ENCODE peak calls at places on chromosomes 12 and 14, in eight cellular contexts. A is stomach, E is kidney epithelial cell, S is ovary, X is cardiac muscle cell, V is omental fat pad, K is psoas muscle, H is A549. G is an unnamed sample.

GRCh38 chr12:47843226-47843980 is 23.7 kb upstream of the HDAC7 start:
- DNase-seq in A (no peak), E (no peak), S (no peak), X (no peak), V (no peak), K (no peak), H (no peak), G (no peak)

GRCh38 chr12:30909721-30910350 is 16.7 kb upstream of the TSPAN11 start:
- DNase-seq in A (no peak), E (no peak), S (no peak), X (no peak), V (no peak), K (no peak), H (no peak), G (no peak)

GRCh38 chr12:111034911-111035577 is 114.7 kb upstream of the MYL2 start:
- DNase-seq in A (no peak), E (no peak), S (no peak), X (no peak), V (no peak), K (no peak), H (peak), G (no peak)

GRCh38 chr14:21050597-21050996 is 7.0 kb upstream of the RNASE8 start:
- DNase-seq in A (no peak), E (no peak), S (no peak), X (no peak), V (no peak), K (no peak), H (no peak), G (no peak)

GRCh38 chr12:6461401-6462233 is 8.9 kb downstream of the VAMP1 start:
- DNase-seq in A (peak), E (no peak), S (no peak), X (no peak), V (no peak), K (no peak), H (no peak), G (peak)

GRCh38 chr14:100568164-100568997 is 18.8 kb downstream of the BEGAIN start:
- DNase-seq in A (no peak), E (no peak), S (no peak), X (no peak), V (no peak), K (no peak), H (no peak), G (no peak)

GRCh38 chr12:129789921-129790320 is 113.9 kb downstream of the TMEM132D start:
- DNase-seq in A (no peak), E (no peak), S (no peak), X (no peak), V (no peak), K (no peak), H (no peak), G (no peak)

GRCh38 chr12:106138646-106139421 is at the start of gene NUAK1:
- DNase-seq in A (peak), E (no peak), S (peak), X (peak), V (no peak), K (peak), H (peak), G (no peak)

GRCh38 chr12:120228291-120229070 is 27.6 kb upstream of the RPLP0 start:
- DNase-seq in A (peak), E (no peak), S (peak), X (peak), V (peak), K (peak), H (peak), G (peak)

GRCh38 chr12:2739832-2740641 is 54.7 kb upstream of the FKBP4 start:
- DNase-seq in A (peak), E (no peak), S (no peak), X (peak), V (no peak), K (no peak), H (no peak), G (no peak)

GRCh38 chr14:51627313-51627712 is 24.4 kb upstream of the FRMD6 start:
- DNase-seq in A (no peak), E (no peak), S (no peak), X (no peak), V (no peak), K (no peak), H (no peak), G (no peak)

GRCh38 chr14:74841230-74842207 is 34.4 kb downstream of the PROX2 start:
- DNase-seq in A (no peak), E (no peak), S (no peak), X (no peak), V (no peak), K (no peak), H (no peak), G (no peak)

GRCh38 chr12:120167529-120168095 is 26.9 kb downstream of the GCN1 start:
- DNase-seq in A (no peak), E (no peak), S (no peak), X (no peak), V (no peak), K (no peak), H (no peak), G (no peak)

GRCh38 chr12:130144256-130144655 is 18.0 kb upstream of the FZD10 start:
- DNase-seq in A (no peak), E (no peak), S (no peak), X (no peak), V (no peak), K (no peak), H (no peak), G (no peak)

GRCh38 chr14:72714871-72715214 is 179.1 kb downstream of the DPF3 start:
- DNase-seq in A (no peak), E (no peak), S (peak), X (no peak), V (no peak), K (peak), H (no peak), G (no peak)

GRCh38 chr12:124992874-124993567 is 424 bp upstream of the BRI3BP start:
- DNase-seq in A (peak), E (peak), S (no peak), X (peak), V (no peak), K (no peak), H (peak), G (no peak)

GRCh38 chr14:103260629-103261124 is 73.4 kb upstream of the EIF5 start:
- DNase-seq in A (peak), E (no peak), S (peak), X (peak), V (no peak), K (peak), H (peak), G (no peak)

GRCh38 chr14:93059917-93060545 is 55.7 kb downstream of the ITPK1 start:
- DNase-seq in A (no peak), E (no peak), S (peak), X (no peak), V (no peak), K (no peak), H (no peak), G (no peak)

GRCh38 chr12:132610896-132611602 is 667 bp upstream of the LRCOL1 start:
- DNase-seq in A (no peak), E (no peak), S (no peak), X (no peak), V (no peak), K (no peak), H (no peak), G (no peak)

GRCh38 chr12:3214508-3215365 is 137.6 kb downstream of the TSPAN9 start:
- DNase-seq in A (no peak), E (no peak), S (no peak), X (no peak), V (no peak), K (no peak), H (no peak), G (no peak)

GRCh38 chr12:53046655-53047220 is 3.1 kb upstream of the TNS2 start:
- DNase-seq in A (peak), E (no peak), S (peak), X (peak), V (no peak), K (peak), H (peak), G (peak)

GRCh38 chr12:121713257-121714155 is 954 bp downstream of the TMEM120B start:
- DNase-seq in A (no peak), E (no peak), S (peak), X (peak), V (no peak), K (peak), H (no peak), G (no peak)

GRCh38 chr12:61991663-61992062 is 268.5 kb upstream of the USP15 start:
- DNase-seq in A (no peak), E (no peak), S (no peak), X (no peak), V (no peak), K (no peak), H (no peak), G (no peak)

GRCh38 chr14:83478741-83479140 is 1945.1 kb upstream of the SEL1L start:
- DNase-seq in A (no peak), E (no peak), S (no peak), X (peak), V (no peak), K (no peak), H (no peak), G (no peak)

DNA sequence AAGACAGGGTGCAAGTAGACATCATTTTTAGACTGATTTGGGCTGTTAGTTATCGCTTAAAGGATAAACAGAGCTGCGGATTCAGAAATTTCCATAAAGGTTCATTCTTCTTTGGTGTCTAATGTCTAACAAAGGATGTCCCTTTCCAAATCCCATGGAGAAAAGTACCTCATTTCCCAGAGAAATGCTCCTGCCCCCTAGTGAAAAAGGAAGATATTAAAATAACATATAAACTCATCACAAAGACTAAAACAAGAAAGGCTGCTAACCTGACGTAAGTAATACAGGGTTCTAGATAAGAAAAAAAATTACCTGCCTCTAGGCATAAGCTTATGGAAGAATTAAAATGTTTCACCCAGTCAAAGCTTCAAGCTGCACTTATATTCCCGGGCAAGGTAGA is 22.8 kb downstream of the ARMH4 start:
- DNase-seq in A (no peak), E (no peak), S (no peak), X (no peak), V (no peak), K (no peak), H (peak), G (no peak)
- TF ChIP-seq CTCF in A (no peak), E (no peak), S (no peak), X (peak), V (no peak), K (no peak), H (peak), G (no peak)

GRCh38 chr14:64765740-64766302 is 61.6 kb downstream of the PLEKHG3 start:
- DNase-seq in A (no peak), E (no peak), S (peak), X (no peak), V (no peak), K (no peak), H (no peak), G (no peak)

GRCh38 chr14:64764641-64765520 is 60.7 kb downstream of the PLEKHG3 start:
- DNase-seq in A (peak), E (no peak), S (peak), X (peak), V (no peak), K (peak), H (peak), G (peak)

GRCh38 chr14:64762044-64763034 is 58.1 kb downstream of the PLEKHG3 start:
- DNase-seq in A (peak), E (peak), S (peak), X (peak), V (peak), K (peak), H (peak), G (no peak)

GRCh38 chr14:64763089-64763782 is 59.0 kb downstream of the PLEKHG3 start:
- DNase-seq in A (no peak), E (no peak), S (peak), X (no peak), V (no peak), K (no peak), H (no peak), G (no peak)

GRCh38 chr14:64763801-64764511 is 59.7 kb downstream of the PLEKHG3 start:
- DNase-seq in A (no peak), E (no peak), S (peak), X (peak), V (no peak), K (no peak), H (no peak), G (no peak)
- TF ChIP-seq CTCF in A (no peak), E (peak), S (no peak), X (peak), V (no peak), K (no peak), H (peak), G (no peak)

GRCh38 chr14:23548351-23549318 is 2.9 kb downstream of the ZFHX2 start:
- DNase-seq in A (no peak), E (no peak), S (no peak), X (peak), V (no peak), K (no peak), H (no peak), G (no peak)
- TF ChIP-seq CTCF in A (no peak), E (no peak), S (no peak), X (no peak), V (no peak), K (no peak), H (no peak), G (no peak)

DNA sequence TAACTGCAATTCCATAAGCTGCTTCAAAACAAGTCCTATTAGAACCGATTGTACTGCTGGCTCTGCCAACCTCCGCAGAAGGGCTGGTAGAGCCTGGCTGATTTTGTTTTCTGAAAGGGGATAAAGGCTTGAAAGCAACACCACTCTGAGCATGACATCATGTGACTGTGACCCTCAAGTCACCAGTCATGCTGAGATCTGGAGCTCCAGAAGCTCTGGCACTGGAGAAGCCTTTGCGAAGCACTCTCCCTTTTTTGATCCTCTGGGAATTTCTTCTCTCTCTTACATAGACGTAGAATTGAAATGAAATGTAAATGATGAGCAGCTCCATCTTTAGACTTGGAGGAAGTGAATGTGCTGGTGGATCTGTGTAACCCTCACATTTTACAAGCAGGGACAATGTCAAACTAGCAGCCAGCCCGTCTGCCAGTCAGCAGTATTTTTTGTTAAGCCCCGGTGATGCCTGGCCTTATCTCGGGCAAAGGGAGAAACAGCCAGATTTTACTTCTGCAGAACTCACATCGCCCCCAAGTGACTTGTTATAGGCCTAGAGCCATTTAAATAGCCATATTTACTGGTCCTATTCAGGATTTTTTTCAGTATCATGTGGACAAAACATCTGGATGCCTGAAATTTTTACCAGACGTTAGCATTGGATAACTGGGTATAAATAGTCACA is 112.1 kb upstream of the NPAS3 start:
- DNase-seq in A (no peak), E (no peak), S (no peak), X (peak), V (no peak), K (no peak), H (no peak), G (no peak)
- TF ChIP-seq CTCF in A (no peak), E (no peak), S (no peak), X (peak), V (no peak), K (no peak), H (no peak), G (no peak)

GRCh38 chr12:87272846-87273245 is 756.4 kb downstream of the C12orf50 start:
- DNase-seq in A (no peak), E (no peak), S (no peak), X (no peak), V (no peak), K (no peak), H (no peak), G (no peak)

GRCh38 chr12:87270894-87271293 is 758.3 kb downstream of the C12orf50 start:
- DNase-seq in A (no peak), E (peak), S (no peak), X (peak), V (no peak), K (no peak), H (no peak), G (no peak)

GRCh38 chr12:87280356-87280755 is 748.8 kb downstream of the C12orf50 start:
- DNase-seq in A (no peak), E (no peak), S (no peak), X (no peak), V (no peak), K (no peak), H (no peak), G (no peak)

DNA sequence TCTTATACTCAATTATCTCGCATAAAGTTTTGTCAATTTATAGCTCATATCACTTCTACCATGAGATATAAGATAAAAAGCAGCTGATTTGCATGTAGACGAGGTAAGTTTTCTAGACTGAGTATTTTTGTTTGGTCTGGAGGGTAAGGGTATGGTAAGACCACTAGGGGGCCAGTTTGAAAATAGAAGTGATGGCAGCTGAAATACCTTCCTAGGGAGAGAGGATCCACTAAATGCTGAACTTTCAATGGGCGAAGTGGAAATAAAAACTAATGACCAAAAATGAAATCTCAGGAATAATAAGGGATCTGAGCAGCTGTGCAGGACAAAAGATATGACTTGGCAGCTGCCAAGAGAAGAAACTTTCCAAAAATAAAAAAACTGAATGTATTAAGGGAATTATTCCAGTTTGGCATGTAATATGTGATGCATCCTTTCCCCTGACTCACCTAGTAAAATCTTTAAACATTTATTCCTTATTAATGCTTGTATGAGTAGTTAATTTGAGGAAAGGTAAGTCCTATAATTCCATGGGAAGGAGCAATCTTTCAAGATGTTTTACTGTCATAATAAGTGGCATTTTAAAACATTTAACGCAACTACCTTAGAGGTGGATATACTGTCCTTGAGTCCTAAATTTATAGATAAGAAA is 754.5 kb downstream of the C12orf50 start:
- DNase-seq in A (no peak), E (no peak), S (no peak), X (peak), V (no peak), K (no peak), H (peak), G (no peak)
- TF ChIP-seq CTCF in A (no peak), E (peak), S (no peak), X (peak), V (no peak), K (no peak), H (peak), G (no peak)

GRCh38 chr12:117473856-117474255 is 112.4 kb upstream of the NOS1 start:
- DNase-seq in A (no peak), E (no peak), S (no peak), X (no peak), V (no peak), K (no peak), H (no peak), G (no peak)

GRCh38 chr12:117469883-117470483 is 108.6 kb upstream of the NOS1 start:
- DNase-seq in A (no peak), E (no peak), S (no peak), X (no peak), V (no peak), K (no peak), H (no peak), G (no peak)

GRCh38 chr12:117472983-117473382 is 111.6 kb upstream of the NOS1 start:
- DNase-seq in A (no peak), E (no peak), S (no peak), X (no peak), V (no peak), K (peak), H (peak), G (no peak)

GRCh38 chr12:117468016-117468415 is 106.6 kb upstream of the NOS1 start:
- DNase-seq in A (no peak), E (no peak), S (no peak), X (no peak), V (no peak), K (no peak), H (no peak), G (no peak)

DNA sequence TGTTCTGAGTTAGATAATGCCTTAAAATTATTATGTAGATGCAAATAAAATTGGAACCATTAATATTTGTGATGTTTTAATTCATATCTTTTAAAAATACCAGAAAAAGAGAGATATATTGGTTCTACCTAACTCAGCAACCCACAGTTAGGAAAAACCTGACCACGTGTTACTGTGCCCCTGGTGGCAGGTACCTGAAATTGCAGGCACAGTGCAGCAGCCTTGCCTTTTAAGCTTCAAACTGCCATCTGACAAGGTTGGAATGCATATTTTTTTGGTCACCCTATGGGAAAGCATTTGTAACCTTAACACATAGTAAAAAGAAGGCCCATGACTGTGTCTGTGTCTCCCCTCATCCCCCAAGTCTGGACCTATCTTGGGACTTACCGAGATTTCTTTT is 109.4 kb upstream of the NOS1 start:
- DNase-seq in A (no peak), E (no peak), S (no peak), X (no peak), V (no peak), K (no peak), H (no peak), G (no peak)
- TF ChIP-seq CTCF in A (no peak), E (peak), S (no peak), X (no peak), V (no peak), K (peak), H (peak), G (peak)

GRCh38 chr14:35944847-35945246 is 118.7 kb downstream of the BRMS1L start:
- DNase-seq in A (no peak), E (no peak), S (no peak), X (no peak), V (no peak), K (no peak), H (peak), G (no peak)
- TF ChIP-seq CTCF in A (no peak), E (peak), S (no peak), X (no peak), V (no peak), K (no peak), H (peak), G (no peak)

GRCh38 chr14:75884198-75884611 is 97.6 kb downstream of the TGFB3 start:
- DNase-seq in A (no peak), E (no peak), S (no peak), X (peak), V (no peak), K (no peak), H (no peak), G (no peak)
- TF ChIP-seq CTCF in A (no peak), E (peak), S (no peak), X (peak), V (no peak), K (peak), H (no peak), G (peak)

G was measured in CD14-positive monocyte.